ENCODE peak calls at places on chromosomes 1 and 21, in five cellular contexts. W is fibroblast of lung, K is AG08395, P is GM20000, O is suprapubic skin. S is an unnamed sample.

GRCh38 chr1:28864695-28865094 is 49.7 kb upstream of the EPB41 start:
- DNase-seq in W (no peak), K (no peak), P (no peak), O (no peak), S (no peak)

GRCh38 chr1:143698016-143698415 is 273.8 kb downstream of the FAM72C start:
- DNase-seq in W (no peak), K (peak), P (no peak), O (no peak), S (no peak)

GRCh38 chr1:226420860-226421259 is 13.0 kb upstream of the PARP1 start:
- DNase-seq in W (no peak), K (no peak), P (no peak), O (no peak), S (no peak)

GRCh38 chr1:24904731-24905354 is 25.2 kb downstream of the RUNX3 start:
- DNase-seq in W (no peak), K (no peak), P (no peak), O (peak), S (no peak)

GRCh38 chr1:42463906-42464305 is 820 bp downstream of the CCDC30 start:
- DNase-seq in W (no peak), K (no peak), P (no peak), O (no peak), S (no peak)

GRCh38 chr1:194114288-194114687 is 927.9 kb upstream of the B3GALT2 start:
- DNase-seq in W (no peak), K (no peak), P (no peak), O (no peak), S (no peak)

GRCh38 chr1:40652452-40652851 is 13.0 kb downstream of the RIMS3 start:
- DNase-seq in W (no peak), K (no peak), P (no peak), O (no peak), S (no peak)

GRCh38 chr1:209641216-209642181 is 10.7 kb downstream of the LAMB3 start:
- DNase-seq in W (peak), K (peak), P (no peak), O (no peak), S (no peak)

GRCh38 chr1:15313012-15313411 is 66.0 kb downstream of the FHAD1 start:
- DNase-seq in W (no peak), K (no peak), P (no peak), O (no peak), S (no peak)

GRCh38 chr1:214416417-214417212 is 134.8 kb downstream of the PTPN14 start:
- DNase-seq in W (peak), K (peak), P (no peak), O (no peak), S (peak)

GRCh38 chr1:206895837-206896242 is 1.4 kb upstream of the IL24 start:
- DNase-seq in W (peak), K (peak), P (no peak), O (no peak), S (peak)

GRCh38 chr1:102661481-102661880 is 446.8 kb downstream of the COL11A1 start:
- DNase-seq in W (no peak), K (no peak), P (no peak), O (no peak), S (no peak)

GRCh38 chr1:1434131-1434811 is 1.2 kb upstream of the VWA1 start:
- DNase-seq in W (peak), K (peak), P (peak), O (no peak), S (no peak)

GRCh38 chr1:55751776-55752175 is 536.6 kb upstream of the USP24 start:
- DNase-seq in W (no peak), K (no peak), P (no peak), O (no peak), S (no peak)

GRCh38 chr1:39395357-39395831 is 96.0 kb upstream of the BMP8A start:
- DNase-seq in W (peak), K (peak), P (no peak), O (no peak), S (peak)

GRCh38 chr21:38048241-38048640 is 132.0 kb upstream of the KCNJ6 start:
- DNase-seq in W (no peak), K (no peak), P (no peak), O (no peak), S (no peak)

GRCh38 chr1:226132731-226133503 is 53.6 kb downstream of the ACBD3 start:
- DNase-seq in W (no peak), K (no peak), P (no peak), O (no peak), S (no peak)

GRCh38 chr1:156640842-156641706 is 843 bp upstream of the BCAN start:
- DNase-seq in W (no peak), K (no peak), P (no peak), O (no peak), S (no peak)

GRCh38 chr21:33703750-33704606 is 61.7 kb downstream of the ITSN1 start:
- DNase-seq in W (no peak), K (no peak), P (no peak), O (no peak), S (no peak)

GRCh38 chr1:229381234-229381633 is 38.4 kb upstream of the CCSAP start:
- DNase-seq in W (no peak), K (no peak), P (no peak), O (no peak), S (no peak)

GRCh38 chr21:30268608-30269197 is 14.0 kb downstream of the KRTAP24-1 start:
- DNase-seq in W (no peak), K (no peak), P (no peak), O (no peak), S (no peak)

GRCh38 chr1:234963180-234963903 is 165.3 kb downstream of the TOMM20 start:
- DNase-seq in W (peak), K (peak), P (peak), O (peak), S (peak)

GRCh38 chr1:235069577-235070563 is 58.8 kb downstream of the TOMM20 start:
- DNase-seq in W (peak), K (peak), P (no peak), O (peak), S (peak)

GRCh38 chr1:155801149-155801548 is 55.9 kb downstream of the GON4L start:
- DNase-seq in W (peak), K (peak), P (no peak), O (no peak), S (peak)

GRCh38 chr1:244041475-244042100 is 9.5 kb upstream of the ZBTB18 start:
- DNase-seq in W (no peak), K (no peak), P (no peak), O (no peak), S (no peak)